ENCODE peak calls at places on chromosomes 4 and X, in four cellular contexts. M, X, V and N are unnamed samples.

GRCh38 chr4:138938371-138938699 is 77.2 kb upstream of the NOCT start:
- DNase-seq in V (peak; percentile 65), M (no peak), X (peak; percentile 64), N (no peak)

GRCh38 chr4:186642998-186643397 is 80.7 kb downstream of the FAT1 start:
- DNase-seq in M (no peak), V (no peak), X (no peak), N (no peak)

GRCh38 chrX:38859602-38860001 is 58.3 kb downstream of the MID1IP1 start:
- DNase-seq in X (peak; percentile 49), M (no peak), V (peak; percentile 52), N (no peak)

GRCh38 chrX:72367524-72367923 is 61.8 kb upstream of the CITED1 start:
- DNase-seq in V (no peak), M (no peak), X (no peak), N (no peak)

GRCh38 chr4:177100307-177100706 is 209.4 kb upstream of the NEIL3 start:
- DNase-seq in V (no peak), X (no peak), M (no peak), N (no peak)

GRCh38 chrX:79259073-79259689 is 108.0 kb downstream of the ITM2A start:
- DNase-seq in V (no peak), X (no peak), M (no peak), N (no peak)

GRCh38 chrX:40318796-40319195 is 221.0 kb upstream of the BCOR start:
- DNase-seq in V (no peak), M (no peak), X (peak; percentile 50), N (no peak)

GRCh38 chr4:3372933-3373465 is 68.8 kb upstream of the HGFAC start:
- DNase-seq in M (no peak), X (no peak), V (no peak), N (no peak)

GRCh38 chr4:154491341-154491679 is 289 bp downstream of the DCHS2 start:
- DNase-seq in M (no peak), V (peak; percentile 5), X (peak; percentile 44), N (no peak)

GRCh38 chr4:83334425-83335241 is at the start of gene HPSE:
- DNase-seq in M (peak; percentile 92), X (peak; percentile 56), V (peak; percentile 21), N (peak; percentile 93)

GRCh38 chr4:1982124-1983052 is 26.4 kb downstream of the NELFA start:
- DNase-seq in M (no peak), X (no peak), V (no peak), N (no peak)

GRCh38 chr4:62548108-62548524 is 1348.0 kb downstream of the ADGRL3 start:
- DNase-seq in X (no peak), V (no peak), M (peak; percentile 50), N (peak; percentile 65)

GRCh38 chr4:112031712-112032328 is 113.4 kb upstream of the FAM241A start:
- DNase-seq in X (peak; percentile 72), M (no peak), V (peak; percentile 50), N (no peak)

GRCh38 chrX:74119016-74119910 is 184.7 kb upstream of the ZCCHC13 start:
- DNase-seq in X (peak; percentile 86), V (peak; percentile 57), M (no peak), N (no peak)

GRCh38 chr4:76280488-76281441 is 25.8 kb upstream of the STBD1 start:
- DNase-seq in X (no peak), V (no peak), M (no peak), N (no peak)

GRCh38 chr4:144176476-144176875 is 36.0 kb upstream of the GYPA start:
- DNase-seq in M (no peak), V (no peak), X (no peak), N (no peak)

GRCh38 chr4:158965208-158965607 is 137.7 kb upstream of the RAPGEF2 start:
- DNase-seq in M (no peak), X (no peak), V (no peak), N (no peak)

GRCh38 chrX:150038356-150038755 is 100.1 kb upstream of the EOLA2 start:
- DNase-seq in V (no peak), M (no peak), X (peak; percentile 23), N (no peak)

GRCh38 chr4:12239897-12240636 is 811.4 kb upstream of the HS3ST1 start:
- DNase-seq in X (no peak), M (no peak), V (no peak), N (no peak)

GRCh38 chrX:45322382-45322781 is 121.7 kb upstream of the DIPK2B start:
- DNase-seq in V (peak; percentile 83), M (peak; percentile 39), X (peak; percentile 72), N (peak; percentile 34)

GRCh38 chr4:56229947-56230346 is 157.3 kb downstream of the AASDH start:
- DNase-seq in M (no peak), X (no peak), V (no peak), N (no peak)

GRCh38 chr4:81218206-81218605 is 3.2 kb upstream of the PRKG2 start:
- DNase-seq in M (no peak), X (no peak), V (no peak), N (no peak)

GRCh38 chr4:146159384-146160058 is 16.0 kb upstream of the LSM6 start:
- DNase-seq in M (no peak), V (no peak), X (no peak), N (no peak)

GRCh38 chr4:142815834-142816233 is 30.3 kb downstream of the INPP4B start:
- DNase-seq in V (peak; percentile 70), X (peak; percentile 58), M (no peak), N (no peak)

GRCh38 chr4:40552536-40552935 is 77.1 kb downstream of the RBM47 start:
- DNase-seq in V (no peak), X (no peak), M (no peak), N (peak; percentile 52)

GRCh38 chrX:14963447-14964236 is 90.4 kb downstream of the MOSPD2 start:
- DNase-seq in X (peak; percentile 45), V (peak; percentile 47), M (no peak), N (no peak)

GRCh38 chrX:96407043-96407442 is 277.6 kb upstream of the DIAPH2 start:
- DNase-seq in M (no peak), V (peak; percentile 59), X (peak; percentile 49), N (no peak)

GRCh38 chr4:25786497-25787065 is 76.2 kb downstream of the SEL1L3 start:
- DNase-seq in X (no peak), M (no peak), V (peak; percentile 70), N (no peak)

GRCh38 chr4:185771696-185772390 is 40.2 kb downstream of the SORBS2 start:
- DNase-seq in M (no peak), X (no peak), V (no peak), N (no peak)

GRCh38 chrX:56232221-56233082 is at the start of gene KLF8:
- DNase-seq in X (no peak), V (no peak), M (peak; percentile 56), N (peak; percentile 77)

GRCh38 chrX:110509778-110510510 is 151.3 kb downstream of the RTL9 start:
- DNase-seq in X (peak; percentile 1), V (no peak), M (no peak), N (no peak)

GRCh38 chrX:25810202-25810601 is 327.9 kb upstream of the MAGEB18 start:
- DNase-seq in X (no peak), V (peak; percentile 75), M (no peak), N (no peak)

GRCh38 chr4:42396361-42397255 is 680 bp upstream of the SHISA3 start:
- DNase-seq in V (no peak), X (peak; percentile 22), M (peak; percentile 67), N (peak; percentile 40)

GRCh38 chrX:781216-782211 is 150.9 kb downstream of the SHOX start:
- DNase-seq in X (no peak), M (no peak), V (no peak), N (no peak)

GRCh38 chrX:108584617-108585211 is 145.1 kb downstream of the COL4A5 start:
- DNase-seq in X (peak; percentile 14), V (no peak), M (no peak), N (peak; percentile 52)

DNA sequence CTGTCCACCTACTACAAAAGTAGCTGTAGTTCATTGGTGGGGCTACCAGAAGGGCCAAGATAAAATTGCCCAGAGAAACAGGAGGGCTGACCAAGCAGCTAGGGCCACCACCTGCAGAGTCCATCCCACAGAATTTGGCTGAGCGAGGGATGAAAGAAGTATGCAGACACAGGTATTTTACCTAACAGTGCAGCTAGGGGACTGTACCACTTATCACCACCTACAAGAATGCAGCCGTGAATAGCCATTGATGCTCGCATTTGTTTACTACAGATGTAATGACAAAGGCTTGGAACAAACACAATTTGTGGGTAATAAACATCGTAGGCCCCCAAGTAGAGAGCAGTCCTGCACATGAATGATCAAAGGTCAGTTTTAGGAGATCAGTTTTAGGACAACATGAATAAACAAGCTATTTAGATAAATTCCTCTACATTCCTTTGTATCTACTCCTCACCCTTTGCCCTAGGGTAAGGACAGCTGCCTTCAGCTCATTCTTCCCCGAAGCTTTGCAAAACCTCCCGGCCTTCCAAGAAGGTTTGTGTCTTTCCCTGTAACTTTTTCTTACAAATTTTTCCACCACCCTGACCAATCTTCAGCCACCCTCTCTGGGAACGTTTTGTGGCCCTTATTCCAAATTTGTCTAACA is 49.5 kb downstream of the ZNF718 start:
- DNase-seq in X (no peak), M (no peak), V (no peak), N (no peak)
- H3K9me3 ChIP-seq in X (peaks cover 78% of the 10 kb centered on the region), M (peaks cover 23% of the 10 kb centered on the region), V (peaks cover 36% of the 10 kb centered on the region), N (peaks cover 28% of the 10 kb centered on the region)

GRCh38 chr4:127580300-127580699 is 52.5 kb upstream of the INTU start:
- DNase-seq in V (no peak), M (no peak), X (no peak), N (no peak)

GRCh38 chr4:127579821-127580220 is 52.9 kb upstream of the INTU start:
- DNase-seq in X (no peak), M (no peak), V (no peak), N (no peak)

GRCh38 chr4:127578967-127579366 is 53.8 kb upstream of the INTU start:
- DNase-seq in X (no peak), V (no peak), M (no peak), N (no peak)

GRCh38 chr4:127575888-127576287 is 56.9 kb upstream of the INTU start:
- DNase-seq in V (no peak), X (peak; percentile 1), M (no peak), N (no peak)

DNA sequence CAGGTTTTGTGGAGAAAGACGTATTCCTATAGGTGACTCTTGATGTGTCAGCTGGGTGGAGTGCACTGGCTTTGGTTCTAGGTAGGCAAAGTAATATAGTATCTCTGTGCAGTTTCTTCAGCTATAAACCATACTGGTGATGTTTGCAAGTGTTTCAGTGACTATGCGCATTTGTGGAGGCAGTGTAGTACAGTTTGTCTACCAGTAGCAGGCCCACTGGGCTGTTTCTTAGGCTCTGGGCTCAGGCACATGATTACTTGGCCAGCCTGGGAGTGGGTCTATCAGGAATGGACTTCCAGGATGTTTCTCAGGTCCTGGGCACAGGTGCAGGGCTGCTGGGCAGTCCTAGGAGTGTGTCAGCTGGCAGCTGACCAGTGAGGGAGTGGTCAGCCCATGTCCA is 51.9 kb upstream of the INTU start:
- DNase-seq in X (no peak), M (no peak), V (no peak), N (no peak)
- H3K18ac ChIP-seq in X (no peak overlapping the region), M (no peak overlapping the region), V (no peak overlapping the region), N (no peak overlapping the region)

GRCh38 chr4:30722092-30722915 is 2.1 kb downstream of the PCDH7 start:
- DNase-seq in X (no peak), V (no peak), M (peak; percentile 73), N (no peak)

GRCh38 chr4:30720656-30721352 is 635 bp downstream of the PCDH7 start:
- DNase-seq in M (peak; percentile 69), X (peak; percentile 79), V (peak; percentile 61), N (peak; percentile 59)

GRCh38 chr4:30720021-30720655 is at the start of gene PCDH7:
- DNase-seq in X (peak; percentile 85), V (peak; percentile 73), M (peak; percentile 76), N (peak; percentile 71)

GRCh38 chr4:30722916-30723270 is 2.7 kb downstream of the PCDH7 start:
- DNase-seq in V (no peak), X (no peak), M (peak; percentile 53), N (peak; percentile 41)

GRCh38 chr4:30721353-30722091 is 1.4 kb downstream of the PCDH7 start:
- DNase-seq in V (peak; percentile 44), M (peak; percentile 76), X (peak; percentile 64), N (peak; percentile 55)
- H2BK15ac ChIP-seq in V (no peak overlapping the region), M (no peak overlapping the region), X (no peak overlapping the region), N (no peak overlapping the region)

GRCh38 chrX:46477435-46477834 is 67.8 kb downstream of the ZNF674 start:
- DNase-seq in M (no peak), V (peak; percentile 25), X (no peak), N (no peak)
- H3K9me3 ChIP-seq in M (no peaks in the 10 kb centered on the region), V (peaks cover 9% of the 10 kb centered on the region), X (peaks cover 45% of the 10 kb centered on the region), N (peaks cover 19% of the 10 kb centered on the region)